ENCODE peak calls at places on chromosome 11, in ten cellular contexts. M, E, T, S, Q, I, G, C, B and O are unnamed samples.

GRCh38 chr11:10387209-10388083 is 67.6 kb upstream of the AMPD3 start:
- DNase-seq in G (no peak), E (no peak), C (peak; percentile 79), I (peak; percentile 94), Q (peak; percentile 93), T (peak; percentile 20), M (no peak), S (no peak), B (peak; percentile 46), O (peak; percentile 60)

GRCh38 chr11:60872124-60872951 is 5.0 kb downstream of the ZP1 start:
- DNase-seq in B (peak; percentile 35), I (no peak), C (no peak), G (no peak), S (peak; percentile 12), M (no peak), E (no peak), T (no peak), Q (peak; percentile 77), O (peak; percentile 39)

GRCh38 chr11:95886462-95886861 is 37.4 kb downstream of the MTMR2 start:
- DNase-seq in Q (no peak), E (no peak), S (no peak), C (no peak), B (no peak), M (no peak), T (no peak), I (no peak), G (no peak), O (no peak)

GRCh38 chr11:121887564-121887963 is 228.5 kb downstream of the BLID start:
- DNase-seq in E (no peak), M (no peak), G (no peak), Q (no peak), C (no peak), S (no peak), I (no peak), B (peak; percentile 13), T (no peak), O (no peak)

GRCh38 chr11:19244084-19244483 is 3.3 kb upstream of the E2F8 start:
- DNase-seq in T (no peak), Q (no peak), E (peak; percentile 28), G (no peak), I (no peak), M (no peak), S (no peak), C (no peak), B (peak; percentile 35), O (no peak)

GRCh38 chr11:38667359-38667758 is 2069.3 kb upstream of the RAG2 start:
- DNase-seq in M (no peak), T (peak; percentile 59), S (no peak), E (no peak), Q (no peak), C (no peak), I (no peak), G (no peak), B (no peak), O (no peak)

GRCh38 chr11:80365980-80366379 is 925.1 kb upstream of the TENM4 start:
- DNase-seq in I (no peak), G (no peak), C (no peak), S (no peak), Q (no peak), T (no peak), B (no peak), M (no peak), E (no peak), O (no peak)

GRCh38 chr11:132312616-132313210 is 942.3 kb downstream of the NTM start:
- DNase-seq in I (no peak), T (no peak), C (no peak), Q (no peak), S (peak; percentile 65), B (no peak), G (no peak), M (no peak), E (no peak), O (no peak)

DNA sequence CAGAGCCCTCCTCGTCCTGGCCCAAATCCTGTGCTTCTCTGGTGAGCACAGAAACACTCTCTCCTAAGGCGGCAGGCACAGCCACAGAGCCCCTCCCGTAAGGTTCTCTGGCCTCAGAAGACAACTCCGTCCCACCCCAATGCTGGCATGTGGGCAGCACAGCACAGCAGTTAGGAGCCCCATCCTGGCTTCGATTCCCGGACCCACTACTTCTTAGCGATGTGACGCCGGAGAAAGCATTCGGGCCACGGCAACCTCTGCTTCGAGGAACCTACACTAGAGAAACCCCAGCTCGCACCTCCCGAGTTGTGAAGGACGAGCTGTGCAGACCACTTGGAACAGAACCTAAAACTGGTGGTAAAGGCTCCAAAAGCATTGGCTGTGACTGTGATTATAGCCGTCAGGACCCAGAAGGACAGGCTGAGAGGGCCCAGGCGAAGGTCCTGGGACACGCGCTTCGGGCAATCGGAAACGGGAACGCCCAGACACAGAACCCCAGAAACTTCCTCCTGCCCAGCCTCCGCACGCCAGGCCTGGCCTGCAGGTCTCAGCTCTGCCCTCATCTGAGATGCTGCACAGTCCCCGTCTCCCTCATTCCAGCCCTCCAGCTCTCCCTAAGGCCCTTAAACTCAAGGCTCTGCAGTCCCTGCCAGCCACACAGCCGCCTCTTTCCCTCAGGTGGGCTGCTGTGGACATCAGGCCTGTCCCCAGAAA is 26.6 kb downstream of the IGSF9B start:
- DNase-seq in C (no peak), E (no peak), Q (no peak), T (no peak), B (no peak), G (no peak), I (no peak), M (no peak), S (no peak), O (no peak)
- H3K27ac ChIP-seq in C (no peak overlapping the region), E (no peak overlapping the region), Q (peak overlapping the region; percentile 61), T (no peak overlapping the region), B (no peak overlapping the region), G (no peak overlapping the region), I (peak overlapping the region; percentile 77), M (no peak overlapping the region), S (no peak overlapping the region), O (no peak overlapping the region)

GRCh38 chr11:58530236-58530635 is 22.3 kb upstream of the OR5B21 start:
- DNase-seq in S (no peak), M (no peak), E (no peak), C (no peak), B (no peak), I (no peak), Q (no peak), G (no peak), T (no peak), O (no peak)

GRCh38 chr11:58524232-58525036 is 16.5 kb upstream of the OR5B21 start:
- DNase-seq in B (peak; percentile 61), I (no peak), S (peak; percentile 61), C (peak; percentile 72), T (no peak), G (peak; percentile 71), M (peak; percentile 39), Q (peak; percentile 82), E (peak; percentile 68), O (peak; percentile 79)

GRCh38 chr11:58527429-58527828 is 19.5 kb upstream of the OR5B21 start:
- DNase-seq in G (no peak), M (no peak), E (no peak), S (no peak), C (no peak), Q (no peak), T (peak; percentile 21), I (no peak), B (no peak), O (no peak)

DNA sequence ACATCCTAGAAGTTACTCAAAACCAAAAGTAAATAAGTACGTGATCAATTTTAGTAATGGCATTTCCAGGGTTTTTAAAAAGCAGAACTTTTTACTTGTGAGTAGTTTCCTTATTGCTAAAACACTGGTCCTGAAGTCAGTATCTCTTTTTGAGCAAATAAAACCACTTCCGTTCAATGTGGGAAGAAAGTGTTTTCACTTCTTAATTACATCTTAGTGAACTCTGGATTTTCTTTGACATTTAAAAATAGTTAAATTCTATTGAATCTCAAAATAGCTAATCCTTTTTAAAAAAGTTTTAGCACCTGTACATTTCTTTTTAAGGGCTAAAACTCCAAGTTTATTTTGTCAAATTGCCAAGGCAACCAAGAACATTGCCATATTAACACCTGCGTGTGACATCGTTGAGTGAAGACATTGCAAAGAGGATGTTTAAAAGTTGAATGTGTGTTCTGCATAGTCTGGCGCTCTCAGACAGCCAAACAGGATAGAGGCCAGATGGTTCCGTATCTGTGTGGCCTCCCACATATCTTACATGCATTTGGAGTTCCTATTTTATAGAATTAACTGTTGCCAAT is 17.2 kb upstream of the OR5B21 start:
- DNase-seq in G (no peak), S (no peak), B (no peak), E (no peak), C (no peak), T (no peak), M (peak; percentile 79), Q (no peak), I (no peak), O (no peak)
- TF ChIP-seq EP300 in G (no peak), S (no peak), B (no peak), E (no peak), C (no peak), T (no peak), M (peak; percentile 67), Q (no peak), I (no peak), O (no peak)

GRCh38 chr11:64846998-64847666 is 2.7 kb upstream of the CDC42BPG start:
- DNase-seq in C (peak; percentile 93), I (peak; percentile 96), G (peak; percentile 95), E (peak; percentile 87), M (no peak), T (peak; percentile 92), B (peak; percentile 96), S (peak; percentile 97), Q (peak; percentile 96), O (peak; percentile 85)

GRCh38 chr11:64848214-64848778 is 3.8 kb upstream of the CDC42BPG start:
- DNase-seq in M (no peak), Q (no peak), S (no peak), I (no peak), B (no peak), T (no peak), E (no peak), C (no peak), G (no peak), O (no peak)

GRCh38 chr11:64850979-64851567 is 6.6 kb upstream of the CDC42BPG start:
- DNase-seq in T (no peak), B (peak; percentile 71), Q (no peak), M (peak; percentile 90), E (no peak), C (no peak), G (no peak), I (no peak), S (no peak), O (no peak)

GRCh38 chr11:64849600-64850356 is 5.3 kb upstream of the CDC42BPG start:
- DNase-seq in M (no peak), Q (no peak), B (no peak), E (no peak), G (no peak), T (no peak), S (no peak), C (no peak), I (no peak), O (no peak)

DNA sequence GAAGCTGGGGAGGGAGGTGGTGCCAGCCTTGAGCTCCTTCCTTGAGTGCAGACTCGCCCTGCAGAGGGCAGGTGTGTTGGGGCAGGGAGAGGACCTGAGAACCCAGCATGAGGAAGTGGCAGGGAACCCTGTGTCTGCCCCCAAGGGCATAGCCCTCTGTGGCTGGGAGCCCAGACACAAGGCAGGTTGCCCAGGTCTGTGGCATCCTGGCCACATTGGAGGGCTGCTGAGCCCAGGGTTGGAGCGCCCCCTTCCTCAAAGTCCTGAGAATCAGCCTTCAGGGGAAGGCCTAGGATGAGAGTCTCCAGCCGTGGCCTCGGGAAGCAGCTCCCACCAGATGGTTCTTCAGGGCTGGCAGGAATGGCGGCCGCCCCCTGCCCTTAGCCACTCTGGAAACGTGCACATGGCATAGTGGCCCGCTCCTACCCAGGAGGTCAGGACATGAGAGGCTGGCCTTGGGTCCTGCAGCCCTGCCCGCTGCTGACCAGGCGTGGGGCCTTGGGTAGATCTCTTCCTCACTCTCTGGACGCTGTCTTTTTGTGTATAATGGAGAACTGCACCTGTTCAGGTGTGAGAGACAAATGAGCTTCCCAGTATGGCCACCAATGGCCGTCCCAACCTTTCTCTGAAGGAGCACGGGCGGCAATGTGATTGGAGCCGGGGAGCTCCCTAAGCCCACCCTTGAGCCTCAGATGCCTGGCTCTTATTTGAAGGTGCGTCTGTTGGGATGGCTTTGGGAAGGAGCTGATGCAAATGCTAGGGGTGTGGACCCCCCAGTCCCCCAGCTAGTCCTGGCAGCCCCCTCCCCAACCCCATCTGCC is 4.5 kb upstream of the CDC42BPG start:
- DNase-seq in C (no peak), G (no peak), T (no peak), I (no peak), M (no peak), S (no peak), Q (no peak), B (peak; percentile 89), E (no peak), O (no peak)
- H3K4me1 ChIP-seq in C (peaks cover 6% of the 10 kb centered on the region), G (peaks cover 74% of the 10 kb centered on the region), T (peaks cover 84% of the 10 kb centered on the region), I (peaks cover 61% of the 10 kb centered on the region), M (peaks cover 70% of the 10 kb centered on the region), S (peaks cover 1% of the 10 kb centered on the region), Q (no peaks in the 10 kb centered on the region), B (peaks cover 73% of the 10 kb centered on the region), E (peaks cover 58% of the 10 kb centered on the region), O (no peaks in the 10 kb centered on the region)

DNA sequence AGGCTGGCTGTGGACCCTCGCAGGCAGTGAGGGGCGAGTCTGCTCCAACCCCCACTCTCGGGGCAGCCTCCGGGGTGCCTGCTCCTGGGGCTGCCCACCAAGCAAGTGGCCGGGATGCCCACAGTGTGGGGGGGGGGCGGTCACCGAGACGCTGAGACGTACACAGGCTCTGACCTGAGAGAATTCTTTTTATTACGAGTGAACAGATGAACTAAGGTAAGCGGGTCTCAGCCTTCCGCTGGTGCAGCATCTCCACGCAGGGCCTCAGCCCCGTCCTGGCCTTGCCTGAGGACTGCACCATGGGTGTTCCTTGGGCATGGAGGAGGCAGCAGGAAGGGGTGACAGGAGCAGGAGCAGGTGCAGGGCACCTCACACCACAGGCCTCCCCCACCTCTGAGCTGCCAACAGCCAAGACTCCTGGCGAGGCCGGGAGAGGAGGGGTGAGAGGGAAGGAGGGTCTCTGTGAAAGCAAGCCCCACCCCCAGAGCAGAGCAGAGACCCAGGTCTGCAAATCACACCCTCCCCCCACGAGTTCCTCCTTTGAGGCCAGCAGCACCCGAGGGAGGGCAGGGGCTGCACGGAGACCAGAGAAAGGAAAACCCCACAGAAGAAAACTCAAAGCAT is 17.2 kb downstream of the MOB2 start:
- DNase-seq in T (peak; percentile 79), S (no peak), B (no peak), E (no peak), C (no peak), M (no peak), G (no peak), Q (no peak), I (no peak), O (no peak)
- H3K27ac ChIP-seq in T (no peak overlapping the region), S (no peak overlapping the region), B (no peak overlapping the region), E (no peak overlapping the region), C (no peak overlapping the region), M (no peak overlapping the region), G (no peak overlapping the region), Q (no peak overlapping the region), I (peak overlapping the region; percentile 56), O (no peak overlapping the region)